ENCODE peak calls at places on chromosome 9, in nine cellular contexts. One of them, this sample, is unnamed.

GRCh38 chr9:89798546-89799120 is 193.8 kb downstream of the GADD45G start:
- DNase-seq in PC-9: no peak
- DNase-seq in BE2C: no peak
- DNase-seq in mammary epithelial cell: no peak
- DNase-seq in AG04450: no peak
- DNase-seq in NB4: no peak
- DNase-seq in mesendoderm: peak
- DNase-seq in transverse colon: no peak
- DNase-seq in BJ: no peak
- DNase-seq in this sample: peak

GRCh38 chr9:28234899-28235277 is 661.6 kb upstream of the C9orf72 start:
- DNase-seq in PC-9: peak
- DNase-seq in BE2C: no peak
- DNase-seq in mammary epithelial cell: peak
- DNase-seq in AG04450: no peak
- DNase-seq in NB4: peak
- DNase-seq in mesendoderm: peak
- DNase-seq in transverse colon: no peak
- DNase-seq in BJ: peak
- DNase-seq in this sample: no peak

GRCh38 chr9:129197978-129198736 is 20.1 kb upstream of the IER5L start:
- DNase-seq in PC-9: no peak
- DNase-seq in BE2C: no peak
- DNase-seq in mammary epithelial cell: no peak
- DNase-seq in AG04450: peak
- DNase-seq in NB4: no peak
- DNase-seq in mesendoderm: peak
- DNase-seq in transverse colon: peak
- DNase-seq in BJ: no peak
- DNase-seq in this sample: peak

GRCh38 chr9:91255327-91255726 is 106.4 kb downstream of the AUH start:
- DNase-seq in PC-9: no peak
- DNase-seq in BE2C: no peak
- DNase-seq in mammary epithelial cell: no peak
- DNase-seq in AG04450: peak
- DNase-seq in NB4: no peak
- DNase-seq in mesendoderm: no peak
- DNase-seq in transverse colon: no peak
- DNase-seq in BJ: peak
- DNase-seq in this sample: no peak

GRCh38 chr9:32644698-32645097 is 9.2 kb upstream of the TAF1L start:
- DNase-seq in PC-9: peak
- DNase-seq in BE2C: no peak
- DNase-seq in mammary epithelial cell: peak
- DNase-seq in AG04450: peak
- DNase-seq in NB4: no peak
- DNase-seq in mesendoderm: peak
- DNase-seq in transverse colon: no peak
- DNase-seq in BJ: peak
- DNase-seq in this sample: no peak

GRCh38 chr9:81632599-81632998 is 56.7 kb downstream of the TLE1 start:
- DNase-seq in PC-9: no peak
- DNase-seq in BE2C: no peak
- DNase-seq in mammary epithelial cell: no peak
- DNase-seq in AG04450: no peak
- DNase-seq in NB4: no peak
- DNase-seq in mesendoderm: peak
- DNase-seq in transverse colon: no peak
- DNase-seq in BJ: peak
- DNase-seq in this sample: no peak

GRCh38 chr9:36765077-36765390 is 192.3 kb downstream of the MELK start:
- DNase-seq in PC-9: no peak
- DNase-seq in BE2C: peak
- DNase-seq in mammary epithelial cell: no peak
- DNase-seq in AG04450: no peak
- DNase-seq in NB4: no peak
- DNase-seq in mesendoderm: peak
- DNase-seq in transverse colon: no peak
- DNase-seq in BJ: no peak
- DNase-seq in this sample: no peak

GRCh38 chr9:127569819-127570401 is 42.2 kb upstream of the STXBP1 start:
- DNase-seq in PC-9: no peak
- DNase-seq in BE2C: no peak
- DNase-seq in mammary epithelial cell: peak
- DNase-seq in AG04450: no peak
- DNase-seq in NB4: peak
- DNase-seq in mesendoderm: no peak
- DNase-seq in transverse colon: no peak
- DNase-seq in BJ: no peak
- DNase-seq in this sample: peak

GRCh38 chr9:95729066-95729465 is 146.4 kb upstream of the ERCC6L2 start:
- DNase-seq in PC-9: no peak
- DNase-seq in BE2C: no peak
- DNase-seq in mammary epithelial cell: no peak
- DNase-seq in AG04450: no peak
- DNase-seq in NB4: no peak
- DNase-seq in mesendoderm: no peak
- DNase-seq in transverse colon: no peak
- DNase-seq in BJ: no peak
- DNase-seq in this sample: no peak

GRCh38 chr9:135290086-135290485 is 189.5 kb upstream of the PPP1R26 start:
- DNase-seq in PC-9: no peak
- DNase-seq in BE2C: peak
- DNase-seq in mammary epithelial cell: no peak
- DNase-seq in AG04450: no peak
- DNase-seq in NB4: no peak
- DNase-seq in mesendoderm: no peak
- DNase-seq in transverse colon: no peak
- DNase-seq in BJ: no peak
- DNase-seq in this sample: no peak

GRCh38 chr9:82206490-82206889 is 217.9 kb downstream of the SPATA31D1 start:
- DNase-seq in PC-9: no peak
- DNase-seq in BE2C: peak
- DNase-seq in mammary epithelial cell: peak
- DNase-seq in AG04450: no peak
- DNase-seq in NB4: no peak
- DNase-seq in mesendoderm: peak
- DNase-seq in transverse colon: no peak
- DNase-seq in BJ: peak
- DNase-seq in this sample: no peak

DNA sequence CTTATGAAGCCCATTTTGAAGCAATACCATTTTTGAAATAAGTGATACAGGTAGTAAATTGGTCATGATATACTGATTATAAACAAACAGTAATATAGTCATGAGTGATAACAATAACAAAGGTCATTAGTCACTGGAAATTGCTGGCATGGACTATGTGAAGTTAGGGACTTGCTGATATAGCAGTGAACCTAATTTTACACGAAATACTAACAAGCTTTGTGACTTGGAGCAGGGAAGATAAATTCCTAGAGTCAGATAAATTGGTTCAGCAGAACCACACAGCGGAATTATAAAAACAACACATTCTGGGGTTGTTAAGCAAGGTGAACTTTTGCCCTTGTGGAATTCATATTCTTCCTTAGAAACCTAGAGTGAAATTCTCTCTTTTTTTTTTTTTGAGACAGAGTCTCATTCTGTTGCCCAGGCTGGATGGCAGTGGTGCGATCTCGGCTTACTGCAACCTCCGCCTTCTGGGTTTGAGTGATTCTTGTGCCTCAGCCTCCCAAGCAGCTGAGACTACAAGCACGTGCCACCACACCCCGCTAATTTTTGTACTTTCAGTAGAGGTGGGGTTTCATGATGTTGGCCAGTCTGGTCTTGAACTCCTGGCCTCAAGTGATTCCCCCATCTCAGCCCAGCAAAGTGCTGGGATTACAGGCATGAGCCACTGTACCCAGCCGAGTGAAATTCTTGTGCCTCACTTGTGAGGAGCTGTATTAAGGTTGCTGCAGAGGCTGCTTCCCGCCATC is 6.0 kb downstream of the UGCG start:
- DNase-seq in PC-9: no peak
- DNase-seq in BE2C: no peak
- DNase-seq in mammary epithelial cell: peak
- DNase-seq in AG04450: no peak
- DNase-seq in NB4: no peak
- DNase-seq in mesendoderm: no peak
- DNase-seq in transverse colon: no peak
- DNase-seq in BJ: no peak
- DNase-seq in this sample: no peak
- H3K4me3 ChIP-seq in PC-9: no peak
- H3K4me3 ChIP-seq in BE2C: no peak
- H3K4me3 ChIP-seq in mammary epithelial cell: no peak
- H3K4me3 ChIP-seq in AG04450: peak
- H3K4me3 ChIP-seq in NB4: no peak
- H3K4me3 ChIP-seq in mesendoderm: no peak
- H3K4me3 ChIP-seq in transverse colon: no peak
- H3K4me3 ChIP-seq in BJ: peak
- H3K4me3 ChIP-seq in this sample: no peak

DNA sequence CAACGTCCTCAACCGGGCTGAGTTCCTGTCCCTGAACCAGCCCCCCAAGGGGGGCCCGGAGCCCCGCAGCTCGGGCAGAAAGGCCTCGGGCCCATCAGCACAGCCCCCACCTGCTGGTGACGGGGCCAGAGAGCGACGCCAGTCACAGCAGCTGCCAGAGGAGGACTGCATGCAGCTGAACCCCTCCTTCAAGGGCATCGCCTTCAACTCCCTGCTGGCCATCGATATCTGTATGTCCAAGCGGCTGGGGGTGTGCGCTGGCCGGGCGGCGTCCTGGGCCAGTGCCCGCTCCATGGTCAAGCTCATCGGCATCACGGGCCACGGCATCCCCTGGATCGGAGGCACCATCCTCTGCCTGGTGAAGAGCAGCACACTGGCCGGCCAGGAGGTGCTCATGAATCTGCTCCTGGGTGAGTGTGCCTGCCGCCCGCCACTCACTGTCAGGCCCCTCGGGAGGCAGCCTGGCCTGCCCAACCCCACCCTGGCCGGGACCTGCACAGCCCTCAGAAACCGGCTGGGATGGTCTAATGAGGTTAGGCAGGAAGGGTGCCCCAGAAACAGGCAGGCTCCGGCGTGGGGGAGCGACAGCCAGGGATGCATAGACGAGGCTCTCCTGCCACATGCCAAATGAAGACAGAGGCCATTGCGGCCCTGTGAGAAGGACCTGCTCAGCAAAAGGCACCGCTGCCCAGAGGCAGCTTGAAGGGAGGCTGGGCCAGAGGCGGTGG is 680 bp downstream of the PLPP7 start:
- DNase-seq in PC-9: no peak
- DNase-seq in BE2C: peak
- DNase-seq in mammary epithelial cell: no peak
- DNase-seq in AG04450: no peak
- DNase-seq in NB4: no peak
- DNase-seq in mesendoderm: no peak
- DNase-seq in transverse colon: no peak
- DNase-seq in BJ: no peak
- DNase-seq in this sample: peak
- H3K4me3 ChIP-seq in PC-9: no peak
- H3K4me3 ChIP-seq in BE2C: peak
- H3K4me3 ChIP-seq in mammary epithelial cell: no peak
- H3K4me3 ChIP-seq in AG04450: no peak
- H3K4me3 ChIP-seq in NB4: no peak
- H3K4me3 ChIP-seq in mesendoderm: no peak
- H3K4me3 ChIP-seq in transverse colon: peak
- H3K4me3 ChIP-seq in BJ: peak
- H3K4me3 ChIP-seq in this sample: peak

DNA sequence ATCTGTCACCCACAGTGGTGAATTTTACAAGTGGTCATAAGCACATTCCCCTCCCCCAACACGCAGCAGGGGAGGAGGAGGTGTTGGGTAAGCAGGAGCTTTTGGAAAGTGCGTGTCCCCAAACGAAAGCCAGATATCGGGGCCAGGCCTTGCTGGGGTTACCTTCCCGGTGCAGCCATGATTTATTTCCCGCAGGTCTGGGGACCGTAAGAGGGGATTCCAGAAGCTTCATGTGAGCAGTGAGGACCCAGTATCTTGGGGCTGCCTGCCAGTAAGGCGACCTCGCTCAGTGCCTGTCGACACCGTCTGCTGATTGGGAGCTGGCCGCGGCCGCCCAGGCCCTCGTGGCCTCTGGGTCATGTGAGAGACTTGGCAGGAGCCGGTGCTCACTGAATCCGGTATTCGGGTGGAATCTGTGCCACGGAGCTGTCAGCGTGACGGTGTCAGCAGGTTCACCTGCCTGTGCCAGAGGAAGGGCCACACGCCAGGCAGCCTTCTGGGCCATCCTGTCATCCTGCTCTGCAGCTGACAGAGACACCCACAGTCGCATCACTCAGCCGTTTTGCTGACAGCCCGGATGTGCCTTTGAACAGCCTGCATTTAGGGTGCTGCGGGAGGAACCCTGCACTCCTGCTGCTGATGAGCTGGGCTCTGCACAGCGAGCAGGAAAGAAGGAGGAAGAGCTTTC is 37.3 kb downstream of the SEC61B start:
- DNase-seq in PC-9: peak
- DNase-seq in BE2C: peak
- DNase-seq in mammary epithelial cell: no peak
- DNase-seq in AG04450: no peak
- DNase-seq in NB4: no peak
- DNase-seq in mesendoderm: peak
- DNase-seq in transverse colon: peak
- DNase-seq in BJ: no peak
- DNase-seq in this sample: peak
- H3K4me3 ChIP-seq in PC-9: no peak
- H3K4me3 ChIP-seq in BE2C: peak
- H3K4me3 ChIP-seq in mammary epithelial cell: no peak
- H3K4me3 ChIP-seq in AG04450: peak
- H3K4me3 ChIP-seq in NB4: no peak
- H3K4me3 ChIP-seq in mesendoderm: no peak
- H3K4me3 ChIP-seq in transverse colon: peak
- H3K4me3 ChIP-seq in BJ: no peak
- H3K4me3 ChIP-seq in this sample: no peak

GRCh38 chr9:3931058-3931457 is 368.8 kb downstream of the GLIS3 start:
- DNase-seq in PC-9: no peak
- DNase-seq in BE2C: no peak
- DNase-seq in mammary epithelial cell: no peak
- DNase-seq in AG04450: no peak
- DNase-seq in NB4: no peak
- DNase-seq in mesendoderm: no peak
- DNase-seq in transverse colon: no peak
- DNase-seq in BJ: no peak
- DNase-seq in this sample: no peak

GRCh38 chr9:3931996-3932906 is 367.6 kb downstream of the GLIS3 start:
- DNase-seq in PC-9: no peak
- DNase-seq in BE2C: no peak
- DNase-seq in mammary epithelial cell: peak
- DNase-seq in AG04450: no peak
- DNase-seq in NB4: no peak
- DNase-seq in mesendoderm: no peak
- DNase-seq in transverse colon: no peak
- DNase-seq in BJ: no peak
- DNase-seq in this sample: no peak

GRCh38 chr9:3939820-3940219 is 360.0 kb downstream of the GLIS3 start:
- DNase-seq in PC-9: no peak
- DNase-seq in BE2C: no peak
- DNase-seq in mammary epithelial cell: peak
- DNase-seq in AG04450: no peak
- DNase-seq in NB4: no peak
- DNase-seq in mesendoderm: no peak
- DNase-seq in transverse colon: no peak
- DNase-seq in BJ: no peak
- DNase-seq in this sample: no peak

GRCh38 chr9:3941758-3942157 is 358.1 kb downstream of the GLIS3 start:
- DNase-seq in PC-9: no peak
- DNase-seq in BE2C: no peak
- DNase-seq in mammary epithelial cell: no peak
- DNase-seq in AG04450: no peak
- DNase-seq in NB4: no peak
- DNase-seq in mesendoderm: no peak
- DNase-seq in transverse colon: no peak
- DNase-seq in BJ: no peak
- DNase-seq in this sample: no peak

GRCh38 chr9:3936520-3937235 is 363.2 kb downstream of the GLIS3 start:
- DNase-seq in PC-9: no peak
- DNase-seq in BE2C: no peak
- DNase-seq in mammary epithelial cell: no peak
- DNase-seq in AG04450: no peak
- DNase-seq in NB4: no peak
- DNase-seq in mesendoderm: no peak
- DNase-seq in transverse colon: no peak
- DNase-seq in BJ: no peak
- DNase-seq in this sample: peak
- H3K4me3 ChIP-seq in PC-9: no peak
- H3K4me3 ChIP-seq in BE2C: no peak
- H3K4me3 ChIP-seq in mammary epithelial cell: no peak
- H3K4me3 ChIP-seq in AG04450: no peak
- H3K4me3 ChIP-seq in NB4: no peak
- H3K4me3 ChIP-seq in mesendoderm: no peak
- H3K4me3 ChIP-seq in transverse colon: no peak
- H3K4me3 ChIP-seq in BJ: no peak
- H3K4me3 ChIP-seq in this sample: no peak

This sample was measured in adrenal gland.